ENCODE peak calls at places on chromosomes 11 and 22, in ten cellular contexts. P is uterus; H is stimulated activated CD8-positive, alpha-beta memory T cell treated with anti-CD3 and anti-CD28 coated beads, Interleukin-7, amount 100 ng/mL, for 1 hour; J is activated naive CD4-positive, alpha-beta T cell treated with anti-CD3 and anti-CD28 coated beads, Interleukin-2, amount 50 U/mL, for 72 hours; S is esophagus squamous epithelium; I is HCT116; C is stimulated activated CD4-positive, alpha-beta T cell treated with anti-CD3 and anti-CD28 coated beads, Interleukin-1b, Interleukin-23, amount 100 ng/mL, for 48 hours; G is left kidney; Y is omental fat pad; V is naive thymus-derived CD4-positive, alpha-beta T cell. X is an unnamed sample.

GRCh38 chr11:112968988-112969714 is 7.9 kb downstream of the NCAM1 start:
- DNase-seq in P (no peak), H (no peak), J (no peak), S (no peak), I (no peak), C (no peak), G (peak), Y (no peak), V (no peak), X (no peak)

GRCh38 chr22:38789606-38790005 is 4.3 kb downstream of the DNAL4 start:
- DNase-seq in P (no peak), H (no peak), J (no peak), S (no peak), I (no peak), C (no peak), G (no peak), Y (no peak), V (no peak), X (no peak)

GRCh38 chr11:78414321-78415051 is 3.1 kb downstream of the GAB2 start:
- DNase-seq in P (no peak), H (no peak), J (no peak), S (no peak), I (no peak), C (no peak), G (peak), Y (no peak), V (peak), X (no peak)

GRCh38 chr22:47188337-47189055 is 426.0 kb downstream of the TBC1D22A start:
- DNase-seq in P (peak), H (no peak), J (no peak), S (no peak), I (no peak), C (no peak), G (peak), Y (peak), V (no peak), X (no peak)

GRCh38 chr22:20438066-20438677 is 547 bp upstream of the SCARF2 start:
- DNase-seq in P (peak), H (no peak), J (peak), S (no peak), I (no peak), C (no peak), G (peak), Y (no peak), V (no peak), X (no peak)

GRCh38 chr11:2302844-2303626 is 1.2 kb downstream of the TSPAN32 start:
- DNase-seq in P (no peak), H (no peak), J (no peak), S (no peak), I (no peak), C (no peak), G (no peak), Y (peak), V (no peak), X (no peak)

GRCh38 chr11:3123761-3124733 is 41.1 kb downstream of the OSBPL5 start:
- DNase-seq in P (peak), H (no peak), J (no peak), S (no peak), I (peak), C (no peak), G (no peak), Y (peak), V (no peak), X (peak)

GRCh38 chr22:47390026-47390970 is 627.8 kb downstream of the TBC1D22A start:
- DNase-seq in P (no peak), H (no peak), J (no peak), S (no peak), I (no peak), C (no peak), G (no peak), Y (no peak), V (no peak), X (no peak)

GRCh38 chr11:35367491-35367890 is 51.9 kb downstream of the SLC1A2 start:
- DNase-seq in P (peak), H (no peak), J (no peak), S (no peak), I (no peak), C (no peak), G (no peak), Y (no peak), V (no peak), X (no peak)

GRCh38 chr11:122306776-122307479 is 190.9 kb upstream of the BLID start:
- DNase-seq in P (no peak), H (no peak), J (no peak), S (no peak), I (no peak), C (no peak), G (no peak), Y (no peak), V (no peak), X (no peak)

GRCh38 chr11:12467610-12468009 is 90.2 kb downstream of the PARVA start:
- DNase-seq in P (no peak), H (no peak), J (no peak), S (no peak), I (no peak), C (no peak), G (no peak), Y (no peak), V (no peak), X (no peak)

GRCh38 chr11:8086571-8086970 is 5.6 kb downstream of the TUB start:
- DNase-seq in P (no peak), H (no peak), J (no peak), S (no peak), I (no peak), C (no peak), G (no peak), Y (no peak), V (no peak), X (no peak)

GRCh38 chr11:75269896-75270295 is 29.3 kb downstream of the TPBGL start:
- DNase-seq in P (no peak), H (no peak), J (no peak), S (no peak), I (no peak), C (no peak), G (no peak), Y (no peak), V (no peak), X (no peak)

GRCh38 chr22:29830585-29830984 is 7.5 kb downstream of the ASCC2 start:
- DNase-seq in P (no peak), H (no peak), J (no peak), S (no peak), I (no peak), C (no peak), G (no peak), Y (no peak), V (no peak), X (no peak)

GRCh38 chr11:8252388-8252787 is 11.3 kb downstream of the LMO1 start:
- DNase-seq in P (no peak), H (no peak), J (no peak), S (no peak), I (no peak), C (no peak), G (no peak), Y (peak), V (no peak), X (no peak)

GRCh38 chr11:86954288-86955110 is 696 bp downstream of the FZD4 start:
- DNase-seq in P (peak), H (no peak), J (no peak), S (no peak), I (no peak), C (no peak), G (peak), Y (no peak), V (no peak), X (no peak)

GRCh38 chr22:21590809-21591641 is 23.5 kb downstream of the UBE2L3 start:
- DNase-seq in P (no peak), H (no peak), J (no peak), S (no peak), I (no peak), C (no peak), G (no peak), Y (no peak), V (no peak), X (no peak)

GRCh38 chr11:45262900-45263299 is 23.2 kb downstream of the SYT13 start:
- DNase-seq in P (no peak), H (no peak), J (no peak), S (no peak), I (no peak), C (no peak), G (peak), Y (no peak), V (no peak), X (no peak)

GRCh38 chr11:75583710-75584658 is 21.9 kb downstream of the SERPINH1 start:
- DNase-seq in P (peak), H (no peak), J (no peak), S (no peak), I (no peak), C (no peak), G (peak), Y (peak), V (no peak), X (no peak)

GRCh38 chr11:7332451-7332850 is 80.7 kb downstream of the SYT9 start:
- DNase-seq in P (no peak), H (no peak), J (no peak), S (no peak), I (no peak), C (no peak), G (no peak), Y (no peak), V (no peak), X (no peak)

GRCh38 chr11:102421262-102421661 is 31.3 kb downstream of the TMEM123 start:
- DNase-seq in P (no peak), H (no peak), J (no peak), S (no peak), I (no peak), C (no peak), G (peak), Y (no peak), V (peak), X (no peak)

X was measured in Panc1.